ENCODE peak calls at places on chromosomes 16 and 17, in six cellular contexts. One of them, this sample, is unnamed.

GRCh38 chr16:71903608-71904007 is 8.3 kb downstream of the IST1 start:
- DNase-seq in mammary epithelial cell: no peak
- DNase-seq in mucosa of descending colon: no peak
- DNase-seq in IMR-90: no peak
- DNase-seq in keratinocyte: no peak
- DNase-seq in cardiac muscle cell: no peak
- DNase-seq in this sample: no peak

GRCh38 chr16:89565506-89566372 is 5.3 kb downstream of the RPL13 start:
- DNase-seq in mammary epithelial cell: peak; percentile 79
- DNase-seq in mucosa of descending colon: peak; percentile 81
- DNase-seq in IMR-90: peak; percentile 44
- DNase-seq in keratinocyte: no peak
- DNase-seq in cardiac muscle cell: peak; percentile 53
- DNase-seq in this sample: peak; percentile 62

GRCh38 chr16:50213939-50214519 is 52.3 kb upstream of the ADCY7 start:
- DNase-seq in mammary epithelial cell: peak; percentile 46
- DNase-seq in mucosa of descending colon: no peak
- DNase-seq in IMR-90: peak; percentile 62
- DNase-seq in keratinocyte: no peak
- DNase-seq in cardiac muscle cell: peak; percentile 67
- DNase-seq in this sample: peak; percentile 67

GRCh38 chr16:2845116-2845515 is 12.9 kb downstream of the PRSS22 start:
- DNase-seq in mammary epithelial cell: no peak
- DNase-seq in mucosa of descending colon: no peak
- DNase-seq in IMR-90: no peak
- DNase-seq in keratinocyte: no peak
- DNase-seq in cardiac muscle cell: no peak
- DNase-seq in this sample: no peak

GRCh38 chr16:19523559-19524355 is at the start of gene CCP110:
- DNase-seq in mammary epithelial cell: peak; percentile 95
- DNase-seq in mucosa of descending colon: peak; percentile 96
- DNase-seq in IMR-90: peak; percentile 96
- DNase-seq in keratinocyte: peak; percentile 32
- DNase-seq in cardiac muscle cell: peak; percentile 97
- DNase-seq in this sample: peak; percentile 99

GRCh38 chr16:5175263-5175662 is 77.7 kb upstream of the EEF2KMT start:
- DNase-seq in mammary epithelial cell: no peak
- DNase-seq in mucosa of descending colon: peak; percentile 42
- DNase-seq in IMR-90: no peak
- DNase-seq in keratinocyte: no peak
- DNase-seq in cardiac muscle cell: no peak
- DNase-seq in this sample: no peak

GRCh38 chr16:79264237-79265104 is 336.1 kb downstream of the MAF start:
- DNase-seq in mammary epithelial cell: no peak
- DNase-seq in mucosa of descending colon: no peak
- DNase-seq in IMR-90: no peak
- DNase-seq in keratinocyte: no peak
- DNase-seq in cardiac muscle cell: no peak
- DNase-seq in this sample: no peak

GRCh38 chr17:68792042-68792685 is 163.0 kb downstream of the ABCA8 start:
- DNase-seq in mammary epithelial cell: no peak
- DNase-seq in mucosa of descending colon: no peak
- DNase-seq in IMR-90: peak; percentile 51
- DNase-seq in keratinocyte: no peak
- DNase-seq in cardiac muscle cell: peak; percentile 92
- DNase-seq in this sample: no peak

GRCh38 chr16:14131774-14132695 is 60.9 kb downstream of the MRTFB start:
- DNase-seq in mammary epithelial cell: no peak
- DNase-seq in mucosa of descending colon: no peak
- DNase-seq in IMR-90: peak; percentile 16
- DNase-seq in keratinocyte: no peak
- DNase-seq in cardiac muscle cell: no peak
- DNase-seq in this sample: no peak

GRCh38 chr16:23679274-23679985 is 741 bp downstream of the PLK1 start:
- DNase-seq in mammary epithelial cell: peak; percentile 37
- DNase-seq in mucosa of descending colon: peak; percentile 69
- DNase-seq in IMR-90: peak; percentile 57
- DNase-seq in keratinocyte: no peak
- DNase-seq in cardiac muscle cell: peak; percentile 54
- DNase-seq in this sample: peak; percentile 38

GRCh38 chr17:63954402-63955063 is 18.2 kb downstream of the SCN4A start:
- DNase-seq in mammary epithelial cell: no peak
- DNase-seq in mucosa of descending colon: no peak
- DNase-seq in IMR-90: no peak
- DNase-seq in keratinocyte: no peak
- DNase-seq in cardiac muscle cell: no peak
- DNase-seq in this sample: no peak

GRCh38 chr16:50025544-50025931 is 513 bp downstream of the CNEP1R1 start:
- DNase-seq in mammary epithelial cell: peak; percentile 33
- DNase-seq in mucosa of descending colon: peak; percentile 43
- DNase-seq in IMR-90: no peak
- DNase-seq in keratinocyte: no peak
- DNase-seq in cardiac muscle cell: peak; percentile 22
- DNase-seq in this sample: peak; percentile 16

GRCh38 chr17:34974794-34975428 is 5.4 kb upstream of the LIG3 start:
- DNase-seq in mammary epithelial cell: no peak
- DNase-seq in mucosa of descending colon: no peak
- DNase-seq in IMR-90: no peak
- DNase-seq in keratinocyte: no peak
- DNase-seq in cardiac muscle cell: no peak
- DNase-seq in this sample: no peak

GRCh38 chr17:67054011-67054591 is 9.7 kb downstream of the CACNG1 start:
- DNase-seq in mammary epithelial cell: no peak
- DNase-seq in mucosa of descending colon: no peak
- DNase-seq in IMR-90: no peak
- DNase-seq in keratinocyte: no peak
- DNase-seq in cardiac muscle cell: no peak
- DNase-seq in this sample: no peak

GRCh38 chr17:29740017-29740416 is 117.3 kb upstream of the CORO6 start:
- DNase-seq in mammary epithelial cell: no peak
- DNase-seq in mucosa of descending colon: no peak
- DNase-seq in IMR-90: no peak
- DNase-seq in keratinocyte: no peak
- DNase-seq in cardiac muscle cell: no peak
- DNase-seq in this sample: no peak

GRCh38 chr16:75298252-75298651 is 46.8 kb upstream of the BCAR1 start:
- DNase-seq in mammary epithelial cell: no peak
- DNase-seq in mucosa of descending colon: no peak
- DNase-seq in IMR-90: no peak
- DNase-seq in keratinocyte: no peak
- DNase-seq in cardiac muscle cell: no peak
- DNase-seq in this sample: no peak

GRCh38 chr17:82493517-82493840 is 26.1 kb upstream of the FOXK2 start:
- DNase-seq in mammary epithelial cell: no peak
- DNase-seq in mucosa of descending colon: no peak
- DNase-seq in IMR-90: no peak
- DNase-seq in keratinocyte: no peak
- DNase-seq in cardiac muscle cell: no peak
- DNase-seq in this sample: no peak

GRCh38 chr17:73262676-73263642 is 1.3 kb upstream of the CPSF4L start:
- DNase-seq in mammary epithelial cell: no peak
- DNase-seq in mucosa of descending colon: no peak
- DNase-seq in IMR-90: no peak
- DNase-seq in keratinocyte: no peak
- DNase-seq in cardiac muscle cell: peak; percentile 38
- DNase-seq in this sample: peak; percentile 24
- H3K4me3 ChIP-seq in mammary epithelial cell: no peak overlapping the region
- H3K4me3 ChIP-seq in mucosa of descending colon: no peak overlapping the region
- H3K4me3 ChIP-seq in IMR-90: no peak overlapping the region
- H3K4me3 ChIP-seq in keratinocyte: no peak overlapping the region
- H3K4me3 ChIP-seq in cardiac muscle cell: no peak overlapping the region
- H3K4me3 ChIP-seq in this sample: no peak overlapping the region

DNA sequence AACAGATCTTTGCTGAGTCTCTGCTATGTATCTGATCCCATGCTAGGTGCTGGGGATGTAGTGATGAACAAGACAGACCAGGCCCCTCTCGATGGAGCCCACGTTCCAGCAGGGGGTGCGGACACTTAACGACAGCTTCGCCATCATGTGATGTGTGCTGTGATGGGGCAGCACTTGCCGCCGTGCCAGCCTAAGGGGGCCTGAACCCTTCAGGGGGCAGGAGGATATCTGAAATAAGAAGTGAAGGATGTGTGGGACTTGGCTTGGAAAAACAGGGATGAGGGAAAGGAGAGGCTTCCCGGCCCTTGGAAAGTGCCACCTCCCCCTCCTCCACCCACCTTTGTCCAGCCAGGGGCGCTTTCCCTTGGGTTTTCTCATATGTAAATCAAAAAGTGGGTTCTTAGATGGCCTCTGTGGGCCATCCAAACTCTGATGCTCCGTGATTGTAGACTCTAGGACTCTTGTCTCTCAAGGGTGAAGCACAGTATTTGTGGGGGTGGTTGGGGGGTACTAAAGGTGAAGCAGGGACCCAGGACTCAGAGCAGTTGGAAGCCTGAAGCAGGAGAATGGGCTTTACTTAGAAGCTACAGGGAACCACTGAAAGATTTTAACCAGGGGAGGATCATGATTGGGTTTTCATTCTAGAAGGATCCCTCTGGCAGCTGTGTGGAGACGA is 4.0 kb upstream of the DLX3 start:
- DNase-seq in mammary epithelial cell: no peak
- DNase-seq in mucosa of descending colon: no peak
- DNase-seq in IMR-90: no peak
- DNase-seq in keratinocyte: no peak
- DNase-seq in cardiac muscle cell: no peak
- DNase-seq in this sample: no peak
- H3K4me3 ChIP-seq in mammary epithelial cell: no peak overlapping the region
- H3K4me3 ChIP-seq in mucosa of descending colon: no peak overlapping the region
- H3K4me3 ChIP-seq in IMR-90: no peak overlapping the region
- H3K4me3 ChIP-seq in keratinocyte: no peak overlapping the region
- H3K4me3 ChIP-seq in cardiac muscle cell: no peak overlapping the region
- H3K4me3 ChIP-seq in this sample: no peak overlapping the region

GRCh38 chr17:45951403-45951802 is 47.6 kb upstream of the STH start:
- DNase-seq in mammary epithelial cell: no peak
- DNase-seq in mucosa of descending colon: no peak
- DNase-seq in IMR-90: no peak
- DNase-seq in keratinocyte: no peak
- DNase-seq in cardiac muscle cell: no peak
- DNase-seq in this sample: no peak
- H3K4me3 ChIP-seq in mammary epithelial cell: no peak overlapping the region
- H3K4me3 ChIP-seq in mucosa of descending colon: no peak overlapping the region
- H3K4me3 ChIP-seq in IMR-90: no peak overlapping the region
- H3K4me3 ChIP-seq in keratinocyte: no peak overlapping the region
- H3K4me3 ChIP-seq in cardiac muscle cell: no peak overlapping the region
- H3K4me3 ChIP-seq in this sample: no peak overlapping the region

GRCh38 chr16:57371494-57372371 is 557 bp upstream of the CX3CL1 start:
- DNase-seq in mammary epithelial cell: no peak
- DNase-seq in mucosa of descending colon: peak; percentile 64
- DNase-seq in IMR-90: no peak
- DNase-seq in keratinocyte: no peak
- DNase-seq in cardiac muscle cell: no peak
- DNase-seq in this sample: no peak
- H3K4me3 ChIP-seq in mammary epithelial cell: no peak overlapping the region
- H3K4me3 ChIP-seq in mucosa of descending colon: no peak overlapping the region
- H3K4me3 ChIP-seq in IMR-90: no peak overlapping the region
- H3K4me3 ChIP-seq in keratinocyte: no peak overlapping the region
- H3K4me3 ChIP-seq in cardiac muscle cell: no peak overlapping the region
- H3K4me3 ChIP-seq in this sample: no peak overlapping the region

This sample was measured in epithelial cell of esophagus.